ENCODE peak calls at places on chromosomes 13 and 19, in six cellular contexts. O, A, J, K, L and E are unnamed samples.

GRCh38 chr13:59413121-59413520 is 750.6 kb downstream of the DIAPH3 start:
- DNase-seq in O (no peak), A (peak; percentile 22), J (no peak), K (no peak), L (no peak), E (no peak)

GRCh38 chr19:49554701-49555181 is 25.6 kb downstream of the NOSIP start:
- DNase-seq in O (peak; percentile 85), A (no peak), J (no peak), K (no peak), L (peak; percentile 65), E (no peak)

GRCh38 chr13:50796463-50796862 is 47.0 kb downstream of the DLEU7 start:
- DNase-seq in O (no peak), A (no peak), J (no peak), K (no peak), L (no peak), E (no peak)

GRCh38 chr13:35888327-35888940 is 242.7 kb downstream of the DCLK1 start:
- DNase-seq in O (no peak), A (peak; percentile 58), J (peak; percentile 17), K (no peak), L (no peak), E (no peak)

GRCh38 chr13:72062566-72062965 is 195.6 kb upstream of the DACH1 start:
- DNase-seq in O (no peak), A (no peak), J (no peak), K (no peak), L (no peak), E (no peak)

GRCh38 chr13:71242191-71242590 is 624.8 kb downstream of the DACH1 start:
- DNase-seq in O (no peak), A (peak; percentile 25), J (no peak), K (no peak), L (no peak), E (no peak)

GRCh38 chr13:66965146-66965545 is 265.0 kb downstream of the PCDH9 start:
- DNase-seq in O (no peak), A (no peak), J (no peak), K (no peak), L (no peak), E (no peak)

GRCh38 chr13:65095118-65095517 is 2135.0 kb downstream of the PCDH9 start:
- DNase-seq in O (no peak), A (no peak), J (no peak), K (no peak), L (no peak), E (no peak)

GRCh38 chr19:39473443-39473960 is 7.1 kb upstream of the TIMM50 start:
- DNase-seq in O (no peak), A (no peak), J (no peak), K (no peak), L (peak; percentile 68), E (no peak)

GRCh38 chr13:94236876-94237275 is 242.6 kb downstream of the DCT start:
- DNase-seq in O (no peak), A (no peak), J (no peak), K (no peak), L (no peak), E (no peak)

GRCh38 chr19:10553087-10553667 is 9.5 kb downstream of the ATG4D start:
- DNase-seq in O (peak; percentile 79), A (no peak), J (no peak), K (no peak), L (peak; percentile 77), E (no peak)

GRCh38 chr13:105627270-105627669 is 908.2 kb downstream of the EFNB2 start:
- DNase-seq in O (no peak), A (no peak), J (no peak), K (no peak), L (peak; percentile 37), E (no peak)

GRCh38 chr19:5585461-5586299 is 17.9 kb upstream of the TINCR start:
- DNase-seq in O (no peak), A (no peak), J (no peak), K (no peak), L (peak; percentile 84), E (peak; percentile 65)

GRCh38 chr13:44398606-44399005 is 25.0 kb downstream of the SERP2 start:
- DNase-seq in O (peak; percentile 7), A (no peak), J (no peak), K (no peak), L (no peak), E (no peak)

GRCh38 chr19:31676271-31677004 is 327.2 kb upstream of the TSHZ3 start:
- DNase-seq in O (no peak), A (peak; percentile 25), J (peak; percentile 13), K (no peak), L (no peak), E (no peak)

GRCh38 chr13:23621316-23621645 is 51.1 kb downstream of the TNFRSF19 start:
- DNase-seq in O (no peak), A (peak; percentile 96), J (peak; percentile 80), K (no peak), L (peak; percentile 95), E (no peak)

GRCh38 chr13:23622991-23623390 is 52.8 kb downstream of the TNFRSF19 start:
- DNase-seq in O (no peak), A (no peak), J (no peak), K (no peak), L (no peak), E (no peak)

GRCh38 chr13:23619073-23619855 is 49.1 kb downstream of the TNFRSF19 start:
- DNase-seq in O (no peak), A (no peak), J (no peak), K (no peak), L (no peak), E (no peak)

GRCh38 chr13:23620211-23620610 is 50.0 kb downstream of the TNFRSF19 start:
- DNase-seq in O (no peak), A (no peak), J (no peak), K (no peak), L (no peak), E (no peak)

DNA sequence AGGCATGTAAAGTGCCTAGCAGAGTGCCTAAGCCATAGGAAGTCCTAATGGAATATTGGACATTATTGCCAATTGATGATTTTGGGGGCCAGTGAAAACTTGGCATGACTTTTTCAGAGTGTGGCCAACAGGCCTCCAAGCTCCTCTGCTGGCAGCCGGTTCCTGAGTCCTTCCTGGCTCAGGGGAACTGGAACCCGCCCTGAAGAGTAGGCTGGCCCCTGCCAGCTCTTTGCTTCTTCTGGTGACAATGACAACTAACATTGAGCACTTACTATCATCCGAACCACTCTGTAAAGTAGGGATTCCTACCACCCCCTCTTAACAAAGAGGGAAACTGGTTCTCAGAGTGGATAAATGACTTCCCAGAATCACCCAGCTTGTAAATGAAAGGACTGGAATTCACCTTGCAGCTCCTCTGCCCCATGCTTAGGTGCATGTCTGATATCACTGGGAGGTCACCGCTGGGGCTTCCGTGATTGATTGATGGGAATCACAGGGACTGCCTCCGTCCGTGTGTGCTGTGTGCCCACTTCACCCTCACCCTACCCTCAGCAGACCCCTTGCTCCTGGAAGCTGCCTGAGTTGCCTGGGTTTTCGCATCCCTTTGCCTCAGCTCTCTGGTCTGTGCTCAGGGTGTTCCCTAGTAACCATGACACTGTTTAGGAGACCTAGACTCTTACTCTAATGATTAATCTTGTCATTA is 50.6 kb downstream of the TNFRSF19 start:
- DNase-seq in O (no peak), A (no peak), J (no peak), K (no peak), L (no peak), E (no peak)
- H3K27ac ChIP-seq in O (no peak overlapping the region), A (peak overlapping the region; percentile 86), J (peak overlapping the region; percentile 63), K (no peak overlapping the region), L (peak overlapping the region; percentile 71), E (no peak overlapping the region)

DNA sequence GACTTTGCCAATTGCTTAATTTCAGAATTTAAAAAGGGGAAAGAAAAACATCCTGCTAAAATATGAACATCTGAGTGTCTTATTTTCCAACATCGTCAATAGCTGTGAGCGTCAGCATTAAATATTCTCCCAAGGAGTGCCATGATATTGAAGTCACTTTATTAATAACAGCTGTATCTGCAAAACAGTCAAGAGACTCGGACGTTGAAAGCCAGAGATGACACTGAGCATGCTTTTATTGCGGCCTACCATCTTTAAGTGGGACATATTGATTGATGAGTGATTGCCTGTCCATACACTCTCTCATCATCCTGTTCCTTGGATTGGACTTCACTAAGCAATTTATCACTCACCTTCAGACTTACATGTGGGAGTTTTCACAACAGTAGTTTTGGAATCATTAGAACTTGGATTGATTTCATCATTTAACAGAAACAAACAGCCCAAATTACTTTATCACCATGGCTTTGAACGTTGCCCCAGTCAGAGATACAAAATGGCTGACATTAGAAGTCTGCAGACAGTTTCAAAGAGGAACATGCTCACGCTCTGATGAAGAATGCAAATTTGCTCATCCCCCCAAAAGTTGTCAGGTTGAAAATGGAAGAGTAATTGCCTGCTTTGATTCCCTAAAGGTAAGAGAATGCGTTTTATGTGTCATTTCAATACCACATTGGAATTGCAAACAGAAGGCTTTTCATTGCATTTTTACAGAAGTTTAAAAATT is 53.8 kb downstream of the MBNL2 start:
- DNase-seq in O (no peak), A (no peak), J (no peak), K (no peak), L (no peak), E (no peak)
- H3K4me1 ChIP-seq in O (peaks cover 11% of the 10 kb centered on the region), A (peaks cover 66% of the 10 kb centered on the region), J (peaks cover 56% of the 10 kb centered on the region), K (peaks cover 74% of the 10 kb centered on the region), L (peaks cover 75% of the 10 kb centered on the region), E (peaks cover 13% of the 10 kb centered on the region)

DNA sequence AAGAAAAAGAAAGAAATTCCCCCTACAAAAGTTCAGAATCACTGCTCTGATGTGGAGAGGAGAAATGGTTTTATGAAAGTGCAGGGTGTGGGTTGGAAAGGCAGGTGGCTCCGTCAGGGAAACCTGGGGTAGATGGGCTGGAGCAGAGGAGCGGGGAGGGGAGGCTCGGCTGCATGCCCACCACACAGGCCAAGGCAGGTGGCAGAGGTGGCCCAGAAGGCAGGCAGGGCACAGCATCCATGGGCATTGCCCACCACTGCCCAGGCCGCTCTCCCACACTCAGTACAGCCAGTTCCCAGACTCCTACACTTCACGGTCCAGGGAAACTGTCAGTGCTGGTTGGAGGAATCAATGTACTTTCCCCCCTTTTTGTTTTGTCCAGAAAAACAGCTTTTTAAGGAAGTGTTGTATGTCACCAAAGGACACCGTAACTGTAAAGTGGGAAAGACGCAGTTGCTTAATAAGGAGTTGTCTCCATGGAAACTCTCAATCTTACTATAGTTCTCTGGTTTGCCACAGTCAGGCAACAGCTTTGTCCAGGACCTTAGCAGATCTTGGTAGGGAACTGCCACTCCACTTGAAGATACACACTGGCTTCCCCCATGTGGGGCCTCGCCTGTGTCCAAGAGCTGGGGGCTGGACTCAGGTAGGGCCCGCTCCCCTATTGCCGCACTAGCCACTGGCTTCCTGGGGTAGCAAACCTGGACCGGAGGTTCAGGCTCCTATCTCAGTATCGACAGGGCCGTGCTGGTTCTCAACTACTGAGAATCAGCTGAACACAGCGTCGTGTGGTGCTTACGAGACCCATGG is 82.9 kb downstream of the RAB20 start:
- DNase-seq in O (no peak), A (no peak), J (no peak), K (no peak), L (no peak), E (no peak)
- H3K27ac ChIP-seq in O (no peak overlapping the region), A (no peak overlapping the region), J (no peak overlapping the region), K (peak overlapping the region; percentile 74), L (no peak overlapping the region), E (no peak overlapping the region)

DNA sequence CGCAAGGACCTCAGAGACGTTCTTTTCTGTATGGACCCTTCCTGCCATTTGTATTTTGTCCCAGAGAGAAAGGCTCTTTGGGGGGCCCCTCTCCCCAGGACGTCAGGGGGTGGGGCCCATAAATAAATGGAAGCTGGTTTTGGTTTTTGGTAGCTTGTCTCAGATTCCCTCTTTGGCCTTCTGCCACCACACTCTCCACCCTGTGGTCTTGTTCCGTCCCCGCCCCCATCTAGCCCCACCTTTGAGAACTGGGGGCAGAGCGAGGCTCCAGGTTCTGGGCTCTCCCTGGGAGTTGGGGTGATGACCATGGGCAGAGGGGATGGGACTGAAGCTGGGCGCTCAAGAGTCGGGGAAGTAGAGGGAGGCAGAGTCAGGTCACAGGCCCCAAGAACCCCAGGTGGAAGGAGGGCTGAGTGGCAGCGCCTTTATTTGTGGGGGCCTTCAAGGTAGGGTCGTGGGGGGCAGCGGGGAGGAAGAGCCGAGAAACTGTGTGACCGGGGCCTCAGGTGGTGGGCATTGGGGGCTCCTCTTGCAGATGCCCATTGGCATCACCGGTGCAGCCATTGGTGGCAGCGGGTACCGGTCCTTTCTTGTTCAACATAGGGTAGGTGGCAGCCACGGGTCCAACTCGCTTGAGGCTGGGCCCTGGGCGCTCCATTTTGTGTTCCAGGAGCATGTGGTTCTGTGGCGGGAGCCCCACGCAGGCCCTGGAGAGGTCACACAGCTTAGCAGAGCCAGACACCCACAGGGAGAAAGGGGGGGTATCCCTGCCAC is 3.3 kb downstream of the ISYNA1 start:
- DNase-seq in O (no peak), A (no peak), J (no peak), K (no peak), L (peak; percentile 88), E (no peak)
- H3K4me1 ChIP-seq in O (peaks cover 62% of the 10 kb centered on the region), A (peaks cover 39% of the 10 kb centered on the region), J (peaks cover 60% of the 10 kb centered on the region), K (peaks cover 54% of the 10 kb centered on the region), L (peaks cover 23% of the 10 kb centered on the region), E (peaks cover 2% of the 10 kb centered on the region)